ENCODE peak calls at places on chromosomes 6 and 20, in seven cellular contexts. A is CD4-positive, alpha-beta memory T cell; W is ELF-1; G is HT-29; X is lower lobe of right lung; V is left colon; E is anterior cingulate cortex. Q is an unnamed sample.

GRCh38 chr6:41200296-41200900 is 551 bp downstream of the TREML2 start:
- DNase-seq in A (peak; percentile 79), W (peak; percentile 21), G (peak; percentile 7), X (peak; percentile 65), V (no peak), E (no peak), Q (no peak)

GRCh38 chr6:111957623-111958315 is 84.5 kb upstream of the FYN start:
- DNase-seq in A (no peak), W (peak; percentile 76), G (no peak), X (no peak), V (no peak), E (no peak), Q (no peak)

GRCh38 chr6:38348366-38348765 is 291.4 kb downstream of the BTBD9 start:
- DNase-seq in A (no peak), W (no peak), G (no peak), X (no peak), V (no peak), E (no peak), Q (no peak)

GRCh38 chr6:33428891-33429744 is 9.3 kb downstream of the SYNGAP1 start:
- DNase-seq in A (no peak), W (no peak), G (no peak), X (no peak), V (no peak), E (no peak), Q (no peak)

GRCh38 chr20:62755817-62756724 is 40.2 kb upstream of the MRGBP start:
- DNase-seq in A (no peak), W (no peak), G (peak; percentile 47), X (peak; percentile 26), V (no peak), E (no peak), Q (no peak)

GRCh38 chr6:13508711-13509705 is 21.6 kb upstream of the GFOD1 start:
- DNase-seq in A (no peak), W (no peak), G (no peak), X (no peak), V (no peak), E (no peak), Q (no peak)

GRCh38 chr6:7604003-7604402 is 14.0 kb downstream of the SNRNP48 start:
- DNase-seq in A (no peak), W (no peak), G (no peak), X (no peak), V (no peak), E (no peak), Q (no peak)

GRCh38 chr6:3811191-3811590 is 38.0 kb upstream of the FAM50B start:
- DNase-seq in A (no peak), W (no peak), G (no peak), X (no peak), V (no peak), E (no peak), Q (no peak)

GRCh38 chr20:15320941-15321340 is 983.5 kb upstream of the FLRT3 start:
- DNase-seq in A (no peak), W (no peak), G (no peak), X (no peak), V (no peak), E (no peak), Q (no peak)

GRCh38 chr20:17685168-17685567 is 3.1 kb upstream of the RRBP1 start:
- DNase-seq in A (no peak), W (no peak), G (no peak), X (no peak), V (peak; percentile 58), E (no peak), Q (no peak)

GRCh38 chr6:153001767-153002612 is 519 bp downstream of the MTRF1L start:
- DNase-seq in A (peak; percentile 5), W (no peak), G (peak; percentile 49), X (no peak), V (peak; percentile 31), E (no peak), Q (no peak)

GRCh38 chr6:73058736-73059135 is 166.6 kb downstream of the KHDC1L start:
- DNase-seq in A (no peak), W (no peak), G (no peak), X (no peak), V (no peak), E (no peak), Q (peak; percentile 12)

GRCh38 chr20:58432190-58432954 is 43.3 kb downstream of the VAPB start:
- DNase-seq in A (no peak), W (no peak), G (no peak), X (no peak), V (no peak), E (no peak), Q (no peak)

GRCh38 chr20:45822863-45823262 is 4.2 kb downstream of the TNNC2 start:
- DNase-seq in A (no peak), W (peak; percentile 75), G (peak; percentile 56), X (no peak), V (peak; percentile 53), E (no peak), Q (peak; percentile 60)